ENCODE peak calls at places on chromosomes 5 and 9, in four cellular contexts. F is MM.1S, J is GM12865, T is choroid plexus epithelial cell. I is an unnamed sample.

GRCh38 chr5:115430374-115430773 is 114.2 kb downstream of the FEM1C start:
- DNase-seq in F (no peak), J (no peak), T (no peak), I (no peak)

GRCh38 chr5:132024789-132025402 is 13.4 kb upstream of the ACSL6 start:
- DNase-seq in T (no peak), J (no peak), F (no peak), I (no peak)

GRCh38 chr5:39284552-39284951 is 65.2 kb upstream of the FYB1 start:
- DNase-seq in F (no peak), J (no peak), T (no peak), I (no peak)

GRCh38 chr9:121485618-121486531 is 13.8 kb downstream of the GGTA1 start:
- DNase-seq in T (no peak), J (no peak), F (no peak), I (no peak)

GRCh38 chr5:145204741-145205140 is 630.4 kb downstream of the PRELID2 start:
- DNase-seq in J (no peak), T (no peak), F (no peak), I (no peak)

GRCh38 chr5:122775713-122776084 is 819 bp downstream of the SNX2 start:
- DNase-seq in T (peak; percentile 41), J (peak; percentile 21), F (no peak), I (no peak)

GRCh38 chr5:146336197-146336596 is 2.4 kb upstream of the POU4F3 start:
- DNase-seq in T (no peak), F (no peak), J (no peak), I (no peak)

GRCh38 chr9:104869801-104870200 is 58.2 kb downstream of the ABCA1 start:
- DNase-seq in T (no peak), J (no peak), F (no peak), I (no peak)

GRCh38 chr5:123094919-123095693 is 6.1 kb downstream of the PRDM6 start:
- DNase-seq in F (no peak), J (no peak), T (no peak), I (no peak)

GRCh38 chr5:171464829-171465228 is 45.4 kb downstream of the FGF18 start:
- DNase-seq in J (no peak), T (no peak), F (no peak), I (no peak)

GRCh38 chr9:98861881-98862501 is 54.5 kb downstream of the GALNT12 start:
- DNase-seq in J (peak; percentile 11), T (peak; percentile 92), F (no peak), I (no peak)

GRCh38 chr5:42666821-42667325 is 89.7 kb upstream of the CCDC152 start:
- DNase-seq in J (no peak), F (no peak), T (no peak), I (peak; percentile 24)

GRCh38 chr5:42426036-42426435 is 2.8 kb downstream of the GHR start:
- DNase-seq in J (no peak), T (no peak), F (no peak), I (no peak)

GRCh38 chr5:178527458-178528307 is 62.5 kb downstream of the COL23A1 start:
- DNase-seq in T (no peak), F (no peak), J (peak; percentile 4), I (no peak)

GRCh38 chr9:131734165-131734610 is 5.7 kb downstream of the RAPGEF1 start:
- DNase-seq in T (no peak), F (peak; percentile 54), J (peak; percentile 75), I (peak; percentile 83)
- H3K4me3 ChIP-seq in T (no peak overlapping the region), F (no peak overlapping the region), J (peak overlapping the region; percentile 65), I (peak overlapping the region; percentile 46)

GRCh38 chr5:13595978-13596377 is 348.5 kb downstream of the DNAH5 start:
- DNase-seq in F (no peak), J (no peak), T (no peak), I (no peak)

DNA sequence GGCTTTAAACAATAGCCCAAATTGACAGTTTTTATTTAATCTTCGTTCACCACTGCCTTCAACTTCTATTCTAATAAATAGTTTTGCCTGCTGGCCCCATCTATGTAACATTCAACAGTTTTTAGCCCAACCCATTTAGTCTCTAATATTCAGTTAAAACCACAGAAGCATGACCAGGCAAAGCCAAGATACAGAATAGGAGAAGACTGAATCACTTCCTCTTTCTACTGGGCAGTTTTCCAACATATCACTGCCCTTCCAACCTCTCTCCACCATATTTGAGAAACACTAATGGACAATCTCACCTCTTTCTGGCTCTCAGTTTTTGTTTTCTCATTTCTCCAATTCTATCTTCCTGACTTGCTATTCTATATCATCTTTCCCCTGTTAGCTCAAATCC is 352.9 kb downstream of the DNAH5 start:
- DNase-seq in J (no peak), F (no peak), T (peak; percentile 71), I (no peak)
- H3K4me3 ChIP-seq in J (no peak overlapping the region), F (no peak overlapping the region), T (no peak overlapping the region), I (no peak overlapping the region)

DNA sequence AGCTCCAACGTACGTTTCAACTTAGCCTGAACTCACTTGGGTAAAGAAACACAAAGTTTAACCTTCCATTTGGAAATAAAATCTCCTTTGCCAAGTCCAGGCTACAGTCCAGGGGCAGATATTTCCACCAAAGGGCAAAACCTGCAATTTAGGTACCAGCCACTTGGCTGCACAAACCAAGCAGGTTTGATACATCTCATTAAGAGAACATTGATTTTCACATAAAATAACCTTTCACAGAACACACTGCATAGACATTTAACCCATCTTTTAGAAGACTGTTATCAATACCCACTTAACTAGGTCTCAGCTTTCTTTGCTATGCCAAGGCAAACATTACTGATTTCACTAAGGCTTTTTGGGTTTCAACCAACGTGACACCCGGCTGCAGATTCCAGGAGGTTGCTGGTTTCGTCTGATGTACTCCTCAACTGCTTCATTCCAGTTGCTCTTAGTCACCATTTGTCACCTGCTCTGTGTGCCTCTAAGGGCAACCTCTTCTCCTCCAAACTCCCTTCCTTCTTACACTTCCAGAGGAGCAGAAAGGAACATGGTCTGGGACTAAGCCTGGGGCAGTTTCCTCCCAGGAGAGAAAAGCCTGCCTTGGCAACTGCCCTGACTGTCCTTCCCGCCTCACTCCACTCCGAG is 67.1 kb downstream of the EPB41L4B start:
- DNase-seq in F (no peak), T (peak; percentile 88), J (no peak), I (no peak)
- H3K4me3 ChIP-seq in F (no peak overlapping the region), T (no peak overlapping the region), J (no peak overlapping the region), I (no peak overlapping the region)

DNA sequence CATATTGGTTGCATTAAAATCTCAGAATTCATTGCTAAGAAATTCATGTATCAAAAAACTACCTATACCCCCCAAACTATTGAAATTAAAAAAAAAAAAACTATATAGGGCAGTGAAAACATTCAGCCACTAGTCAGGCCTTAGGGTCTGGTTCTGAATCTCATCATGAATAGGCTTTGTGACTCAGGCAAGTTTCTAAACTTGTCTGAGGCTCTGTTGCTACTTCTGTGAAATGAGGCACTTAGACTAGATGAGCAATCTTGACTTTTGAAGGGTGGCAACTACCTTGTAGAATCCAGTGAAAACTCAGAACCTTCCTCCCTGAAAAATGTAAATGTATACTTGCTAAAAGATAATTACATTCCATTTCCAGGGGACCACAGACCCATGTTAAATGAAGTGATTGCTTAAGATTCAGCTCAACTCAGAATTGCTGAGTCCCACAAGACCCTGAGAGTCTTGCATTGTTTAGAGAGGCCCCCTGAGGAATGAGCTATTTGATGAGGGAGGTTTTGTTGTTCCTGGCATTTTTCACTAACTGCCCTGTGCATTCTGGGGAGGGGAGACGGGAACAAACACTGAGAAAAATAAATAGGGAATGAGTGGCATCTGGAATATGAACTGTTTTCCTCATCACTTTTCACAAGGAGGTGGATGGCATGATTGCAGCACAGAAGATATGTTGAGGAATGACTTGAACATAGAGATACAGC is 29.5 kb downstream of the RAI14 start:
- DNase-seq in J (no peak), F (no peak), T (peak; percentile 77), I (no peak)
- H3K4me3 ChIP-seq in J (no peak overlapping the region), F (no peak overlapping the region), T (no peak overlapping the region), I (no peak overlapping the region)

DNA sequence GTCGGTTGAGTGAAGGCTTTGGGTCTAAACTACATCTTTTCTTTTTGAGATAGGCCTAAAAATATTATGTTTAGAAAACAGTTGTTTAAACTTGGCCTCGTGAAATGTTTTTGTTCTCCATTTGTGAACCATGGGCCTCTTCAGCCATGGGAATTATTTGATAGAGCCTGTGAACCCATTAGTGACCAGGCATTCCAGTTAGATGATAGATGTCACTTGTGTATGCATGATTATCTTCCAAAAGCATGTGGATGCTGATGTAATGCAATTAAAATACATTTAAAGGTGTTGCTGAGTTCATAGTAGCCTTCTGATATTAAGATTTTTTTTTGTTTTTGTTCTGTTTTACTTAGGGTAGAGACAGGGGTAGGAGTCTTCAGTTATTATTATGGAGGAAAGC is 32.7 kb downstream of the CPEB4 start:
- DNase-seq in F (no peak), J (no peak), T (peak; percentile 26), I (no peak)
- H3K4me3 ChIP-seq in F (no peak overlapping the region), J (no peak overlapping the region), T (no peak overlapping the region), I (no peak overlapping the region)

GRCh38 chr9:137666505-137666809 is 47.7 kb downstream of the EHMT1 start:
- DNase-seq in F (no peak), T (no peak), J (no peak), I (no peak)

GRCh38 chr9:137665697-137666504 is 47.1 kb downstream of the EHMT1 start:
- DNase-seq in J (no peak), F (no peak), T (peak; percentile 42), I (no peak)

GRCh38 chr9:137663584-137663983 is 44.8 kb downstream of the EHMT1 start:
- DNase-seq in F (no peak), T (no peak), J (no peak), I (no peak)

GRCh38 chr9:137665226-137665625 is 46.4 kb downstream of the EHMT1 start:
- DNase-seq in J (no peak), F (no peak), T (no peak), I (no peak)

GRCh38 chr9:137664676-137665075 is 45.9 kb downstream of the EHMT1 start:
- DNase-seq in T (peak; percentile 24), F (no peak), J (no peak), I (no peak)
- H3K4me3 ChIP-seq in T (no peak overlapping the region), F (no peak overlapping the region), J (no peak overlapping the region), I (no peak overlapping the region)

GRCh38 chr5:149406203-149406978 is 27.3 kb upstream of the IL17B start:
- DNase-seq in J (no peak), T (peak; percentile 85), F (no peak), I (no peak)

GRCh38 chr5:149403923-149404745 is 25.0 kb upstream of the IL17B start:
- DNase-seq in T (peak; percentile 67), J (no peak), F (no peak), I (no peak)

GRCh38 chr5:149404746-149405549 is 25.9 kb upstream of the IL17B start:
- DNase-seq in J (no peak), T (peak; percentile 88), F (no peak), I (no peak)

GRCh38 chr5:149406979-149407306 is 27.9 kb upstream of the IL17B start:
- DNase-seq in F (no peak), T (no peak), J (no peak), I (no peak)

GRCh38 chr5:149405550-149406202 is 26.6 kb upstream of the IL17B start:
- DNase-seq in J (no peak), F (no peak), T (no peak), I (no peak)
- H3K4me3 ChIP-seq in J (no peak overlapping the region), F (no peak overlapping the region), T (no peak overlapping the region), I (no peak overlapping the region)

DNA sequence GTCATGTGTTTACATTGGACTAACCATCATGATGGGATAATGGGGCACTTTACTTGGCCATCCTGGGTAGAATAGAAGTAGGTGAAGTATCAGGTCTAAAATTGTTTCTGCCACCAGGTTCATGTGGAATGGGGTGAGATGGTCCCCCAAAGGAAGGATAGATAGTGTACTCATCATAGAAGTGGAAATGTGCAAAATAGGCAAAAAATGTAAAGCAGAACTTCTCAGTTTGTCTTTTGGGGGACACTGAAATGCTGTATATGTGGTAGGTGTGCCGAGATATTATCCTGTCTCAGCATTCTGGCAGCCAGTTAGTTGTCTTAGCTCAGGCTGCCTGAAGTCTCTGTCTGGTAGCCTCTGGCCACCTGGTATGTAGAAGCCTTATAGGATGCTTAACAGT is 107.6 kb downstream of the FOCAD start:
- DNase-seq in T (no peak), J (no peak), F (no peak), I (no peak)
- H3K4me3 ChIP-seq in T (no peak overlapping the region), J (no peak overlapping the region), F (no peak overlapping the region), I (no peak overlapping the region)

I was measured in Jurkat, Clone E6-1.